ENCODE peak calls at places on chromosomes 1 and 21, in four cellular contexts. K is GM12865, N is B cell, B is HT1080. R is an unnamed sample.

GRCh38 chr1:204025917-204026709 is 46.8 kb upstream of the SOX13 start:
- DNase-seq in K (no peak), N (no peak), B (no peak), R (peak)

GRCh38 chr1:98044766-98045165 is 123.9 kb upstream of the DPYD start:
- DNase-seq in K (no peak), N (no peak), B (no peak), R (peak)

GRCh38 chr1:156859523-156860112 is 701 bp upstream of the INSRR start:
- DNase-seq in B (no peak), K (peak), N (peak), R (peak)

GRCh38 chr21:37717534-37717933 is 198.7 kb downstream of the KCNJ6 start:
- DNase-seq in K (no peak), B (no peak), N (no peak), R (peak)

GRCh38 chr1:230708631-230709580 is 5.0 kb downstream of the AGT start:
- DNase-seq in K (no peak), B (no peak), N (no peak), R (no peak)

GRCh38 chr1:245874942-245875580 is 632.0 kb downstream of the SMYD3 start:
- DNase-seq in K (no peak), B (peak), N (no peak), R (no peak)

GRCh38 chr1:98693385-98693784 is 31.9 kb downstream of the SNX7 start:
- DNase-seq in B (no peak), N (no peak), K (no peak), R (no peak)

GRCh38 chr1:44611419-44611818 is 62.9 kb downstream of the TMEM53 start:
- DNase-seq in K (no peak), B (no peak), N (no peak), R (no peak)

GRCh38 chr1:238409191-238409846 is 518.6 kb upstream of the ZP4 start:
- DNase-seq in K (no peak), B (peak), N (no peak), R (no peak)

GRCh38 chr1:69567847-69568434 is at the start of gene LRRC7:
- DNase-seq in N (peak), B (peak), K (no peak), R (peak)

GRCh38 chr21:33541756-33542639 is at the start of gene GART:
- DNase-seq in B (peak), K (peak), N (peak), R (peak)

GRCh38 chr1:110673805-110674336 is 869 bp downstream of the KCNA3 start:
- DNase-seq in B (no peak), N (peak), K (peak), R (no peak)

GRCh38 chr1:40064797-40065492 is 24.4 kb downstream of the CAP1 start:
- DNase-seq in N (peak), B (no peak), K (peak), R (no peak)

GRCh38 chr1:161921990-161922389 is 101.7 kb downstream of the OLFML2B start:
- DNase-seq in B (no peak), N (no peak), K (no peak), R (no peak)

GRCh38 chr1:227782226-227782625 is 33.2 kb upstream of the PRSS38 start:
- DNase-seq in K (no peak), N (no peak), B (no peak), R (no peak)